ENCODE peak calls at places on chromosomes 5 and 9, in seven cellular contexts. S is NCI-H748 treated with DMSO at 0.1 percent for 48 hours; G is hepatocyte; Y is activated CD8-positive, alpha-beta memory T cell treated with anti-CD3 and anti-CD28 coated beads for 1 hour; R is AG10803; F is activated T-cell treated with anti-CD3 and anti-CD28 coated beads, Interleukin-2, amount 50 U/mL, for 1 hour; T is fibroblast of lung. Z is an unnamed sample.

GRCh38 chr5:154732212-154732611 is 23.0 kb upstream of the LARP1 start:
- DNase-seq in S (no peak), G (no peak), Y (no peak), R (no peak), F (no peak), T (no peak), Z (no peak)

GRCh38 chr5:132886064-132886823 is 12.8 kb downstream of the LEAP2 start:
- DNase-seq in S (no peak), G (no peak), Y (no peak), R (no peak), F (no peak), T (no peak), Z (no peak)

GRCh38 chr5:177269976-177270375 is 33.5 kb downstream of the RAB24 start:
- DNase-seq in S (no peak), G (no peak), Y (no peak), R (no peak), F (no peak), T (no peak), Z (no peak)

GRCh38 chr9:109319631-109320233 is 1.1 kb downstream of the EPB41L4B start:
- DNase-seq in S (no peak), G (peak), Y (no peak), R (no peak), F (peak), T (no peak), Z (no peak)

GRCh38 chr9:124776952-124777645 is at the start of gene OLFML2A:
- DNase-seq in S (no peak), G (peak), Y (no peak), R (no peak), F (peak), T (no peak), Z (no peak)

GRCh38 chr5:173925449-173926071 is 37.4 kb downstream of the CPEB4 start:
- DNase-seq in S (no peak), G (peak), Y (no peak), R (peak), F (peak), T (peak), Z (no peak)

GRCh38 chr9:14396171-14396570 is 82.2 kb upstream of the NFIB start:
- DNase-seq in S (no peak), G (no peak), Y (no peak), R (no peak), F (no peak), T (no peak), Z (no peak)

GRCh38 chr5:55597014-55597981 is 62.5 kb upstream of the PLPP1 start:
- DNase-seq in S (no peak), G (peak), Y (no peak), R (peak), F (no peak), T (peak), Z (no peak)

GRCh38 chr5:92505925-92506324 is 1075.1 kb downstream of the NR2F1-AS1 start:
- DNase-seq in S (no peak), G (no peak), Y (no peak), R (peak), F (no peak), T (peak), Z (no peak)

GRCh38 chr5:161546463-161547301 is at the start of gene GABRB2:
- DNase-seq in S (peak), G (peak), Y (no peak), R (peak), F (no peak), T (peak), Z (no peak)

GRCh38 chr5:148920646-148921288 is 94.4 kb downstream of the ADRB2 start:
- DNase-seq in S (no peak), G (no peak), Y (no peak), R (no peak), F (no peak), T (no peak), Z (no peak)

GRCh38 chr9:119020730-119021333 is 348.4 kb downstream of the BRINP1 start:
- DNase-seq in S (no peak), G (no peak), Y (no peak), R (no peak), F (no peak), T (no peak), Z (no peak)

GRCh38 chr5:130222638-130223037 is 318.4 kb downstream of the CHSY3 start:
- DNase-seq in S (no peak), G (no peak), Y (no peak), R (peak), F (no peak), T (peak), Z (no peak)

GRCh38 chr9:35311891-35312639 is 150.3 kb downstream of the UNC13B start:
- DNase-seq in S (no peak), G (no peak), Y (no peak), R (peak), F (no peak), T (peak), Z (no peak)

GRCh38 chr5:10091701-10092100 is 158.0 kb downstream of the ATPSCKMT start:
- DNase-seq in S (no peak), G (no peak), Y (no peak), R (peak), F (no peak), T (no peak), Z (no peak)

GRCh38 chr5:26805076-26805475 is 233.3 kb downstream of the CDH9 start:
- DNase-seq in S (peak), G (no peak), Y (no peak), R (no peak), F (no peak), T (no peak), Z (no peak)

GRCh38 chr5:174307031-174307408 is 261.5 kb downstream of the NSG2 start:
- DNase-seq in S (no peak), G (no peak), Y (no peak), R (no peak), F (no peak), T (no peak), Z (no peak)

GRCh38 chr9:90801175-90801506 is 478 bp upstream of the SYK start:
- DNase-seq in S (peak), G (no peak), Y (no peak), R (no peak), F (no peak), T (no peak), Z (no peak)

GRCh38 chr5:138998521-138998920 is 123.4 kb upstream of the LRRTM2 start:
- DNase-seq in S (no peak), G (no peak), Y (no peak), R (no peak), F (no peak), T (no peak), Z (no peak)

GRCh38 chr9:94086468-94086867 is 2.2 kb downstream of the PTPDC1 start:
- DNase-seq in S (no peak), G (no peak), Y (no peak), R (peak), F (no peak), T (peak), Z (no peak)

GRCh38 chr5:34496258-34496657 is 159.9 kb upstream of the RAI14 start:
- DNase-seq in S (no peak), G (no peak), Y (no peak), R (peak), F (no peak), T (no peak), Z (no peak)

GRCh38 chr9:103530934-103531333 is 535.8 kb downstream of the CYLC2 start:
- DNase-seq in S (no peak), G (no peak), Y (no peak), R (no peak), F (no peak), T (no peak), Z (no peak)

GRCh38 chr9:125649315-125649714 is 57.7 kb downstream of the MAPKAP1 start:
- DNase-seq in S (peak), G (no peak), Y (no peak), R (peak), F (no peak), T (peak), Z (no peak)

GRCh38 chr5:176822426-176823075 is 12.2 kb downstream of the UNC5A start:
- DNase-seq in S (no peak), G (peak), Y (no peak), R (no peak), F (no peak), T (no peak), Z (no peak)

GRCh38 chr9:124684140-124684539 is 87.0 kb downstream of the NR6A1 start:
- DNase-seq in S (no peak), G (no peak), Y (no peak), R (no peak), F (no peak), T (no peak), Z (no peak)

GRCh38 chr9:81787747-81788632 is 98.6 kb upstream of the TLE1 start:
- DNase-seq in S (no peak), G (peak), Y (no peak), R (peak), F (no peak), T (peak), Z (no peak)

GRCh38 chr9:93464395-93464794 is 11.0 kb upstream of the FAM120AOS start:
- DNase-seq in S (no peak), G (no peak), Y (no peak), R (no peak), F (no peak), T (no peak), Z (no peak)

GRCh38 chr9:116475201-116475600 is 211.9 kb upstream of the TRIM32 start:
- DNase-seq in S (no peak), G (no peak), Y (no peak), R (peak), F (no peak), T (peak), Z (no peak)

GRCh38 chr5:84673785-84674184 is 289.1 kb upstream of the EDIL3 start:
- DNase-seq in S (no peak), G (no peak), Y (no peak), R (no peak), F (no peak), T (no peak), Z (no peak)

GRCh38 chr9:34995288-34996060 is 5.9 kb downstream of the DNAJB5 start:
- DNase-seq in S (no peak), G (no peak), Y (no peak), R (peak), F (no peak), T (peak), Z (no peak)

GRCh38 chr5:78605611-78606010 is 43.0 kb downstream of the LHFPL2 start:
- DNase-seq in S (no peak), G (no peak), Y (no peak), R (no peak), F (no peak), T (no peak), Z (no peak)

GRCh38 chr9:131640438-131641181 is 95.3 kb downstream of the PRRT1B start:
- DNase-seq in S (no peak), G (no peak), Y (no peak), R (no peak), F (no peak), T (no peak), Z (no peak)

GRCh38 chr9:127608104-127608966 is 3.7 kb upstream of the STXBP1 start:
- DNase-seq in S (peak), G (peak), Y (peak), R (no peak), F (peak), T (peak), Z (peak)

GRCh38 chr9:127873223-127873691 is 4.2 kb downstream of the AK1 start:
- DNase-seq in S (no peak), G (no peak), Y (no peak), R (no peak), F (no peak), T (no peak), Z (no peak)

GRCh38 chr9:128505414-128505765 is 871 bp downstream of the GLE1 start:
- DNase-seq in S (no peak), G (no peak), Y (no peak), R (peak), F (no peak), T (peak), Z (no peak)

GRCh38 chr5:137826067-137826466 is 41.6 kb upstream of the MYOT start:
- DNase-seq in S (no peak), G (no peak), Y (no peak), R (no peak), F (no peak), T (no peak), Z (no peak)

GRCh38 chr5:168472329-168472728 is 13.9 kb upstream of the RARS1 start:
- DNase-seq in S (no peak), G (peak), Y (no peak), R (peak), F (no peak), T (peak), Z (no peak)

GRCh38 chr5:119287547-119288073 is 68.2 kb upstream of the TNFAIP8 start:
- DNase-seq in S (no peak), G (no peak), Y (no peak), R (no peak), F (peak), T (no peak), Z (no peak)

GRCh38 chr9:14987858-14988257 is 77.6 kb upstream of the FREM1 start:
- DNase-seq in S (no peak), G (no peak), Y (no peak), R (no peak), F (no peak), T (no peak), Z (no peak)

Z was measured in stimulated activated CD4-positive, alpha-beta T cell treated with anti-CD3 and anti-CD28 coated beads, Interleukin-1b, Interleukin-23, amount 100 ng/mL, for 1 hour.